ENCODE peak calls at places on chromosomes 3 and 15, in four cellular contexts. One of them, this sample, is unnamed.
A peak's percentile ranks its signal among the peaks of the same experiment; 100 is the strongest.

GRCh38 chr3:189488241-189488767 is 142.9 kb upstream of the TP63 start:
- DNase-seq in IMR-90: no peak
- DNase-seq in trophoblast cell: peak; percentile 3
- DNase-seq in mesendoderm: peak; percentile 46
- DNase-seq in this sample: no peak

GRCh38 chr3:119018690-119019463 is 15.8 kb downstream of the IGSF11 start:
- DNase-seq in IMR-90: no peak
- DNase-seq in trophoblast cell: no peak
- DNase-seq in mesendoderm: no peak
- DNase-seq in this sample: no peak

GRCh38 chr15:42363487-42363886 is 4.2 kb downstream of the CAPN3 start:
- DNase-seq in IMR-90: no peak
- DNase-seq in trophoblast cell: no peak
- DNase-seq in mesendoderm: peak; percentile 77
- DNase-seq in this sample: no peak

GRCh38 chr3:178203152-178203551 is 333.1 kb upstream of the KCNMB2 start:
- DNase-seq in IMR-90: peak; percentile 52
- DNase-seq in trophoblast cell: no peak
- DNase-seq in mesendoderm: no peak
- DNase-seq in this sample: no peak

GRCh38 chr15:58399737-58400136 is 32.1 kb upstream of the LIPC start:
- DNase-seq in IMR-90: no peak
- DNase-seq in trophoblast cell: no peak
- DNase-seq in mesendoderm: no peak
- DNase-seq in this sample: no peak

GRCh38 chr3:51967384-51968174 is at the start of gene PCBP4:
- DNase-seq in IMR-90: peak; percentile 34
- DNase-seq in trophoblast cell: peak; percentile 70
- DNase-seq in mesendoderm: peak; percentile 82
- DNase-seq in this sample: no peak

GRCh38 chr3:141170678-141171295 is 60.8 kb upstream of the PXYLP1 start:
- DNase-seq in IMR-90: peak; percentile 52
- DNase-seq in trophoblast cell: no peak
- DNase-seq in mesendoderm: no peak
- DNase-seq in this sample: no peak

GRCh38 chr15:45386974-45387373 is 8.6 kb upstream of the GATM start:
- DNase-seq in IMR-90: no peak
- DNase-seq in trophoblast cell: no peak
- DNase-seq in mesendoderm: no peak
- DNase-seq in this sample: no peak

GRCh38 chr15:26921433-26921832 is 49.5 kb upstream of the GABRG3 start:
- DNase-seq in IMR-90: no peak
- DNase-seq in trophoblast cell: no peak
- DNase-seq in mesendoderm: no peak
- DNase-seq in this sample: no peak

GRCh38 chr3:18556503-18556902 is 131.4 kb upstream of the SATB1 start:
- DNase-seq in IMR-90: no peak
- DNase-seq in trophoblast cell: no peak
- DNase-seq in mesendoderm: no peak
- DNase-seq in this sample: no peak

GRCh38 chr15:67945951-67946700 is 106.3 kb upstream of the RNU6-1 start:
- DNase-seq in IMR-90: peak; percentile 44
- DNase-seq in trophoblast cell: peak; percentile 72
- DNase-seq in mesendoderm: peak; percentile 99
- DNase-seq in this sample: peak; percentile 58

GRCh38 chr15:80403712-80404056 is 498 bp upstream of the ARNT2 start:
- DNase-seq in IMR-90: no peak
- DNase-seq in trophoblast cell: no peak
- DNase-seq in mesendoderm: peak; percentile 32
- DNase-seq in this sample: peak; percentile 49

GRCh38 chr3:14537590-14538450 is 2.3 kb downstream of the GRIP2 start:
- DNase-seq in IMR-90: no peak
- DNase-seq in trophoblast cell: no peak
- DNase-seq in mesendoderm: peak; percentile 69
- DNase-seq in this sample: no peak

GRCh38 chr3:71360694-71361093 is 222.8 kb downstream of the FOXP1 start:
- DNase-seq in IMR-90: no peak
- DNase-seq in trophoblast cell: no peak
- DNase-seq in mesendoderm: no peak
- DNase-seq in this sample: no peak
- H3K4me3 ChIP-seq in IMR-90: no peak overlapping the region
- H3K4me3 ChIP-seq in trophoblast cell: no peak overlapping the region
- H3K4me3 ChIP-seq in mesendoderm: no peak overlapping the region
- H3K4me3 ChIP-seq in this sample: no peak overlapping the region

DNA sequence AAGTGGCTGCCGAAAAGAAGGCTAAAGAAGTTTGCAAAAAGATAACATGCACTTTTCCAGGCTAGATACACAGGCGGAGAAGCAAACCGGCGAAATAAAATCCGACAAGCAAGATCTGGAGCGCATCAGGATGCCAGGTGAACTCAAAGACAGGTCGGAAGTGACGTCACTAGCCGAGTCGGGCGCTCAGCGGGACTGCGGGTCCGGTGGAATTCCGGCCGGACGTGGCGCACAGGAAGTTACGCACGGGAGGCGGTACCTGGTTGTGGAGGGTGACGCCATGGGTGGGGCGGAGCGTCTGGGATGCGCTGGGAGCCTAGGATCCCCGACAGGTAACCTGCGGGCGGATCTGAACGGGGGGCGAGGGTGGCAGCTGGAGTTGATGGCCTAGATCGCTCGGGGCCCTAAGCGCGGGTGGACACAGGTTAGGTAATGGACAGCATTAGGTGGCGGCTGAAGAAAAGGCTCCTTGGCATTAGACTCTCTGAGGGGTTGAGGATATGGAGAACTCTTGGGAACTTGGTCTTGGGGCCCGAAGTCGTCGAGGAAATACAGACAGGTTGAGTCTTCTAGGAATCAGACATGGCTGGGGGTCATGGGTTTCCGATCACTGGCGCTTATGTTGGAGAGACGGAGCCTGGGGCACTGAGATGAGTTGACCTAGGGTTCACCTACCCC is 29.0 kb upstream of the EHHADH start:
- DNase-seq in IMR-90: peak; percentile 93
- DNase-seq in trophoblast cell: peak; percentile 99
- DNase-seq in mesendoderm: peak; percentile 98
- DNase-seq in this sample: peak; percentile 85
- H3K18ac ChIP-seq in IMR-90: no peak overlapping the region
- H3K18ac ChIP-seq in trophoblast cell: peak overlapping the region; percentile 57
- H3K18ac ChIP-seq in mesendoderm: peak overlapping the region; percentile 20
- H3K18ac ChIP-seq in this sample: peak overlapping the region; percentile 32

DNA sequence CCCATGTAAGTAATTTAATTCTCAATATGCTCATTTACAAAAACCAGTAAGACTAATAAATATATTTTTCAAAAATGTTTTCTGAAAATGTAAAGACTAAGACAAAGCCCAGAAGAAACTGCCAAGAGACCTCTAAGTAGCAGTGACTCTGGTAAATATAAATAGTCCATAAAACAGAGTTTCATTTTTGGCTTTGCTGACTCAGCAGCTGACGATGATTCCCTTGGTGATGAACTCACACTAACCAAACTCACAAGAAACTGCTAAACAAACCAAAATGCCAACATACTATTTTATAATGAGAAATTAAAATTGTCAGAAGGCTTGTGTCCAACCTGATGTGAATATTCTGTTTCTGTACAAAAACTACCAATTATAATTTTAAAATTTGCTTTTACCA is 31.5 kb upstream of the IMPG2 start:
- DNase-seq in IMR-90: peak; percentile 6
- DNase-seq in trophoblast cell: peak; percentile 2
- DNase-seq in mesendoderm: no peak
- DNase-seq in this sample: no peak
- H3K4me3 ChIP-seq in IMR-90: no peak overlapping the region
- H3K4me3 ChIP-seq in trophoblast cell: no peak overlapping the region
- H3K4me3 ChIP-seq in mesendoderm: no peak overlapping the region
- H3K4me3 ChIP-seq in this sample: no peak overlapping the region

DNA sequence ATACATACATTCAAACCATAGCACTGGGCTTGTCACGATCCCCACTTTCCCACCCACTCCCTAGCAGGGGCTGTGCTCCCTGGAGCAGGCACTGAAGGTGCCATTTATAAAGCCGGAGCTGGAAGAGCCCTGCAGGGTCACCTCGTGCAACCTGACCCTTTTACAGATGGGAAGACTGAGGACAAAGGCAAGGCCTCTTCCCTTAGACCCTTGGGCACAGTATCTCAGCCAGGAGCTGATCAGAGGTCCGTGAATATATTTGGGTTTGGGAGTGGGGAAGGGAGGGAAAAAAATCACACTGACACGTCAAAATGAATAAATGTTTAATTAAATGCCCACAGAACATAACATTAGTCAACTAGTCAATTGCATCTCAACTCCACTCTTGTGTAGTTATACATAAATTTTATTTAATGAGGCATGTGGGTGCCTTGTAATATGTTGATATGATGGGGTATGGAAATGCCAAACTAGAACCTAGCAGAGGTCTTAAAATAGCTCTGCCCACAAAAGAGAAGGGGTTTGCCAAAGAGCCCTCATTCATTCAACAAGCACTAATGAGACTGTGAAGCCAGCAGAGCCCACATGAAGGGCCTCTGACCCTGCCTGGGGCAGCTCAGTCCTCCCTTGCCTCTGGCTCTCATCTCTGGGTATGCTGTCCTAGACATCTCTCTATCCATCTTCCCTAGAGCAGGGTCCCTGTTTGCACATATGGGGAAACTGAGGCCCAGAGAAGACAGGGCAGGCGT is 119.4 kb downstream of the NUP210 start:
- DNase-seq in IMR-90: no peak
- DNase-seq in trophoblast cell: peak; percentile 87
- DNase-seq in mesendoderm: no peak
- DNase-seq in this sample: no peak
- H3K18ac ChIP-seq in IMR-90: no peak overlapping the region
- H3K18ac ChIP-seq in trophoblast cell: no peak overlapping the region
- H3K18ac ChIP-seq in mesendoderm: no peak overlapping the region
- H3K18ac ChIP-seq in this sample: no peak overlapping the region

This sample was measured in neuronal stem cell.